ENCODE peak calls at places on chromosome 2, in six cellular contexts. One of them, this sample, is unnamed.

GRCh38 chr2:75035444-75036353 is 77.3 kb downstream of the POLE4 start:
- ATAC-seq in naive B cell: no peak
- ATAC-seq in memory B cell: no peak
- ATAC-seq in heart right ventricle: peak; percentile 83
- ATAC-seq in left cardiac atrium: peak; percentile 36
- ATAC-seq in lung: no peak
- ATAC-seq in this sample: no peak

GRCh38 chr2:215652432-215652831 is 216.6 kb upstream of the FN1 start:
- ATAC-seq in naive B cell: no peak
- ATAC-seq in memory B cell: no peak
- ATAC-seq in heart right ventricle: no peak
- ATAC-seq in left cardiac atrium: no peak
- ATAC-seq in lung: no peak
- ATAC-seq in this sample: peak; percentile 64

GRCh38 chr2:171579481-171579880 is 57.2 kb downstream of the CYBRD1 start:
- ATAC-seq in naive B cell: no peak
- ATAC-seq in memory B cell: no peak
- ATAC-seq in heart right ventricle: no peak
- ATAC-seq in left cardiac atrium: no peak
- ATAC-seq in lung: no peak
- ATAC-seq in this sample: no peak

GRCh38 chr2:37211212-37211611 is 14.9 kb downstream of the CEBPZOS start:
- ATAC-seq in naive B cell: no peak
- ATAC-seq in memory B cell: no peak
- ATAC-seq in heart right ventricle: no peak
- ATAC-seq in left cardiac atrium: no peak
- ATAC-seq in lung: no peak
- ATAC-seq in this sample: no peak

GRCh38 chr2:75098856-75099255 is 100.5 kb downstream of the TACR1 start:
- ATAC-seq in naive B cell: no peak
- ATAC-seq in memory B cell: no peak
- ATAC-seq in heart right ventricle: no peak
- ATAC-seq in left cardiac atrium: no peak
- ATAC-seq in lung: no peak
- ATAC-seq in this sample: no peak

GRCh38 chr2:94871226-94872087 is at the start of gene TEKT4:
- ATAC-seq in naive B cell: no peak
- ATAC-seq in memory B cell: no peak
- ATAC-seq in heart right ventricle: no peak
- ATAC-seq in left cardiac atrium: no peak
- ATAC-seq in lung: no peak
- ATAC-seq in this sample: no peak

GRCh38 chr2:23381498-23381897 is 3.5 kb upstream of the KLHL29 start:
- ATAC-seq in naive B cell: no peak
- ATAC-seq in memory B cell: no peak
- ATAC-seq in heart right ventricle: no peak
- ATAC-seq in left cardiac atrium: no peak
- ATAC-seq in lung: no peak
- ATAC-seq in this sample: no peak

GRCh38 chr2:62199392-62200125 is 3.6 kb downstream of the B3GNT2 start:
- ATAC-seq in naive B cell: no peak
- ATAC-seq in memory B cell: no peak
- ATAC-seq in heart right ventricle: no peak
- ATAC-seq in left cardiac atrium: no peak
- ATAC-seq in lung: no peak
- ATAC-seq in this sample: no peak

GRCh38 chr2:24110660-24111303 is 12.4 kb downstream of the PFN4 start:
- ATAC-seq in naive B cell: no peak
- ATAC-seq in memory B cell: no peak
- ATAC-seq in heart right ventricle: no peak
- ATAC-seq in left cardiac atrium: no peak
- ATAC-seq in lung: no peak
- ATAC-seq in this sample: no peak

GRCh38 chr2:27721335-27721734 is 50.2 kb upstream of the MRPL33 start:
- ATAC-seq in naive B cell: no peak
- ATAC-seq in memory B cell: no peak
- ATAC-seq in heart right ventricle: no peak
- ATAC-seq in left cardiac atrium: peak; percentile 42
- ATAC-seq in lung: peak; percentile 71
- ATAC-seq in this sample: no peak

GRCh38 chr2:44705851-44706555 is 235.5 kb upstream of the SIX3 start:
- ATAC-seq in naive B cell: no peak
- ATAC-seq in memory B cell: no peak
- ATAC-seq in heart right ventricle: no peak
- ATAC-seq in left cardiac atrium: no peak
- ATAC-seq in lung: no peak
- ATAC-seq in this sample: no peak

GRCh38 chr2:9593936-9594335 is 36.9 kb downstream of the YWHAQ start:
- ATAC-seq in naive B cell: no peak
- ATAC-seq in memory B cell: no peak
- ATAC-seq in heart right ventricle: no peak
- ATAC-seq in left cardiac atrium: peak; percentile 11
- ATAC-seq in lung: no peak
- ATAC-seq in this sample: no peak

GRCh38 chr2:172726172-172726735 is 9.4 kb upstream of the RAPGEF4 start:
- ATAC-seq in naive B cell: no peak
- ATAC-seq in memory B cell: no peak
- ATAC-seq in heart right ventricle: no peak
- ATAC-seq in left cardiac atrium: no peak
- ATAC-seq in lung: no peak
- ATAC-seq in this sample: peak; percentile 43

This sample was measured in gastroesophageal sphincter.